ENCODE peak calls at places on chromosome 9, in six cellular contexts. N, G, C, O, R and E are unnamed samples.

GRCh38 chr9:38137342-38137741 is 68.3 kb upstream of the SHB start:
- DNase-seq in N (no peak), G (no peak), C (no peak), O (no peak), R (no peak), E (no peak)

GRCh38 chr9:104993291-104993963 is 65.5 kb upstream of the ABCA1 start:
- DNase-seq in N (no peak), G (no peak), C (no peak), O (peak), R (no peak), E (no peak)

GRCh38 chr9:135659252-135659651 is 3.9 kb upstream of the LCN9 start:
- DNase-seq in N (no peak), G (no peak), C (no peak), O (no peak), R (no peak), E (no peak)

GRCh38 chr9:9216934-9217333 is 1395.9 kb downstream of the PTPRD start:
- DNase-seq in N (no peak), G (no peak), C (no peak), O (no peak), R (no peak), E (no peak)

GRCh38 chr9:137176302-137177182 is 4.7 kb upstream of the TMEM210 start:
- DNase-seq in N (no peak), G (no peak), C (peak), O (peak), R (no peak), E (no peak)

GRCh38 chr9:3401556-3401955 is 124.2 kb downstream of the RFX3 start:
- DNase-seq in N (peak), G (no peak), C (no peak), O (no peak), R (no peak), E (no peak)

GRCh38 chr9:127644943-127645342 is 32.9 kb downstream of the STXBP1 start:
- DNase-seq in N (no peak), G (no peak), C (no peak), O (no peak), R (no peak), E (no peak)

GRCh38 chr9:117188394-117188793 is 226.5 kb downstream of the ASTN2 start:
- DNase-seq in N (no peak), G (no peak), C (no peak), O (no peak), R (no peak), E (no peak)

GRCh38 chr9:29289365-29289764 is 1716.1 kb upstream of the C9orf72 start:
- DNase-seq in N (no peak), G (no peak), C (no peak), O (no peak), R (no peak), E (no peak)

GRCh38 chr9:76379494-76379893 is 14.7 kb downstream of the RFK start:
- DNase-seq in N (no peak), G (no peak), C (no peak), O (no peak), R (no peak), E (no peak)

GRCh38 chr9:121294181-121294743 is 26.3 kb downstream of the GSN start:
- DNase-seq in N (no peak), G (no peak), C (no peak), O (no peak), R (no peak), E (no peak)

GRCh38 chr9:112868461-112868860 is 22.2 kb downstream of the SLC46A2 start:
- DNase-seq in N (no peak), G (no peak), C (no peak), O (no peak), R (no peak), E (no peak)

GRCh38 chr9:81225586-81225985 is 463.8 kb downstream of the TLE1 start:
- DNase-seq in N (no peak), G (no peak), C (no peak), O (no peak), R (no peak), E (no peak)

GRCh38 chr9:97479496-97480159 is 21.8 kb upstream of the TMOD1 start:
- DNase-seq in N (no peak), G (no peak), C (no peak), O (no peak), R (no peak), E (no peak)

GRCh38 chr9:86958203-86958602 is 10.9 kb upstream of the GAS1 start:
- DNase-seq in N (no peak), G (no peak), C (no peak), O (no peak), R (no peak), E (no peak)

GRCh38 chr9:77417570-77417969 is 230.6 kb downstream of the GNA14 start:
- DNase-seq in N (no peak), G (no peak), C (no peak), O (no peak), R (no peak), E (no peak)
- TF ChIP-seq SIN3A in N (no peak), G (no peak), C (no peak), O (no peak), R (no peak), E (no peak)

DNA sequence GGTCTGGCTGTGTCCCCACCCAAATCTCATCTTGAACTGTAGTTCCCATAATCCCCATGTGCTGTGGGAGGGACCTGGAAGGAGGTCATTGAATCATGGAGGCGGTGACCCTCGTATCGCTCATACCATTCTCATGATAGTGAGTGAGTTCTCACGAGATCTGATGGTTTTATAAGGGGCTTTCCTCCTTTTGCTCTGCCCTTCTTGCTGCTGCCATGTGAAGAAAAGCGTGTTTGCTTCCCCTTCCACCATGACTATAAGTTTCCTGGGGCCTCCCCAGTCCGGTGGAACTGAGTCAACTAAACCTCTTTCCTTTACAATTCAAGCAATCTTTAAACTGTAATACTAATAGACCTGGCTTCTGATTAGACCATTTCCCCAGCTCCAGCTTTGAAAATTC is 92.2 kb upstream of the SARDH start:
- DNase-seq in N (no peak), G (no peak), C (no peak), O (no peak), R (no peak), E (no peak)
- TF ChIP-seq REST in N (no peak), G (no peak), C (no peak), O (no peak), R (no peak), E (no peak)

DNA sequence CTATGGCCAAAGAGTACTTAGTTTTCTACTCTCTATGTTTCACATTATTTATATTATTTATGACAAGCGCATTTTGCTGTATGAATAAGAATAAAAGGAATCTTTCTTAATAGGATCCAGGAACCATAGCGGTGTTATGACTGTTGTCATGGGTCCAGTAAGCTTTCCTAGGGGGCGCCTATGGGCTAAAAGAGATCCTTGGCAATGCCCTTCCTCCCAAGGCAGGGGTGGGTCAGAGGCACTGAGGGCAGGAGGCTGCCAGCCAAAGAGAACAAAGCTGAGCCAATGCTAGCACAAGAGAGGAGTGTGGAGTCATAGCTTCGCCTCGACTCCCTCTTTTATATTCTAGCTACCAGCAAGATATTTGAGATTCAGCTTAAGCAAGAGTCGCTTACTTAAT is 98.4 kb upstream of the GNAQ start:
- DNase-seq in N (peak), G (peak), C (no peak), O (no peak), R (no peak), E (no peak)
- TF ChIP-seq CTCF in N (peak), G (peak), C (no peak), O (peak), R (no peak), E (peak)

GRCh38 chr9:101323129-101323528 is 61.7 kb downstream of the BAAT start:
- DNase-seq in N (no peak), G (no peak), C (no peak), O (no peak), R (no peak), E (no peak)

GRCh38 chr9:101312661-101313060 is 72.1 kb downstream of the BAAT start:
- DNase-seq in N (no peak), G (no peak), C (no peak), O (no peak), R (no peak), E (no peak)

GRCh38 chr9:101315129-101315459 is 69.7 kb downstream of the BAAT start:
- DNase-seq in N (no peak), G (no peak), C (no peak), O (peak), R (no peak), E (no peak)

GRCh38 chr9:101311759-101312420 is 72.9 kb downstream of the BAAT start:
- DNase-seq in N (peak), G (peak), C (peak), O (peak), R (peak), E (peak)

GRCh38 chr9:101317735-101318134 is 67.1 kb downstream of the BAAT start:
- DNase-seq in N (no peak), G (no peak), C (no peak), O (no peak), R (no peak), E (no peak)
- TF ChIP-seq SIN3A in N (no peak), G (no peak), C (no peak), O (no peak), R (no peak), E (no peak)